ENCODE peak calls at places on chromosomes 7 and 10, in ten cellular contexts. O is AG04450; E is IMR-90; U is PC-3; C is A549; I is astrocyte; N is GM12864; B is CD8-positive, alpha-beta T cell; H is AG09309; A is tibial nerve. M is an unnamed sample.

GRCh38 chr7:142798451-142799438 is 28.0 kb downstream of the PRSS2 start:
- DNase-seq in O (no peak), E (no peak), U (no peak), C (no peak), I (no peak), N (no peak), B (no peak), H (no peak), A (no peak), M (no peak)

GRCh38 chr7:149845257-149845980 is 7.2 kb downstream of the ZNF862 start:
- DNase-seq in O (no peak), E (no peak), U (no peak), C (no peak), I (no peak), N (no peak), B (no peak), H (no peak), A (no peak), M (no peak)

GRCh38 chr7:86904949-86905834 is 154.3 kb downstream of the ELAPOR2 start:
- DNase-seq in O (no peak), E (peak), U (peak), C (peak), I (no peak), N (no peak), B (no peak), H (no peak), A (peak), M (no peak)

GRCh38 chr7:94698275-94698674 is 42.3 kb upstream of the SGCE start:
- DNase-seq in O (peak), E (peak), U (peak), C (peak), I (peak), N (no peak), B (no peak), H (peak), A (no peak), M (peak)

GRCh38 chr7:47621985-47622561 is 40.2 kb upstream of the TNS3 start:
- DNase-seq in O (no peak), E (no peak), U (no peak), C (no peak), I (no peak), N (no peak), B (no peak), H (no peak), A (no peak), M (no peak)

GRCh38 chr10:93199221-93199681 is 125.6 kb downstream of the CYP26A1 start:
- DNase-seq in O (no peak), E (peak), U (peak), C (no peak), I (peak), N (no peak), B (no peak), H (no peak), A (peak), M (peak)

GRCh38 chr10:93854985-93855384 is 38.8 kb upstream of the SLC35G1 start:
- DNase-seq in O (no peak), E (no peak), U (no peak), C (no peak), I (no peak), N (no peak), B (no peak), H (no peak), A (no peak), M (no peak)

GRCh38 chr10:130621231-130621775 is 485.1 kb downstream of the GLRX3 start:
- DNase-seq in O (no peak), E (no peak), U (no peak), C (no peak), I (no peak), N (no peak), B (no peak), H (no peak), A (no peak), M (no peak)

GRCh38 chr10:110858297-110858934 is 13.3 kb upstream of the PDCD4 start:
- DNase-seq in O (no peak), E (no peak), U (no peak), C (no peak), I (no peak), N (no peak), B (no peak), H (no peak), A (no peak), M (no peak)

GRCh38 chr10:75486591-75486990 is 55.2 kb downstream of the LRMDA start:
- DNase-seq in O (no peak), E (no peak), U (no peak), C (no peak), I (no peak), N (no peak), B (no peak), H (no peak), A (no peak), M (no peak)

GRCh38 chr10:26365681-26366327 is 72.3 kb upstream of the APBB1IP start:
- DNase-seq in O (no peak), E (no peak), U (no peak), C (peak), I (no peak), N (no peak), B (no peak), H (no peak), A (no peak), M (peak)

GRCh38 chr10:93223336-93223735 is 149.6 kb downstream of the CYP26A1 start:
- DNase-seq in O (no peak), E (no peak), U (no peak), C (no peak), I (no peak), N (no peak), B (no peak), H (no peak), A (no peak), M (no peak)

GRCh38 chr7:80114159-80114558 is 20.5 kb upstream of the GNAI1 start:
- DNase-seq in O (no peak), E (no peak), U (no peak), C (no peak), I (no peak), N (no peak), B (no peak), H (no peak), A (no peak), M (no peak)

GRCh38 chr7:93958216-93958615 is 36.7 kb downstream of the GNG11 start:
- DNase-seq in O (no peak), E (peak), U (peak), C (no peak), I (peak), N (no peak), B (no peak), H (no peak), A (no peak), M (no peak)

GRCh38 chr10:73460897-73461296 is 27.5 kb upstream of the MSS51 start:
- DNase-seq in O (no peak), E (no peak), U (no peak), C (no peak), I (no peak), N (no peak), B (no peak), H (no peak), A (no peak), M (no peak)

GRCh38 chr10:113704637-113705343 is 25.1 kb downstream of the CASP7 start:
- DNase-seq in O (no peak), E (peak), U (peak), C (peak), I (peak), N (no peak), B (no peak), H (peak), A (peak), M (no peak)

GRCh38 chr10:1556496-1556895 is 180.8 kb downstream of the ADARB2 start:
- DNase-seq in O (no peak), E (no peak), U (no peak), C (no peak), I (no peak), N (no peak), B (no peak), H (no peak), A (no peak), M (no peak)

GRCh38 chr7:55245271-55245723 is 119.8 kb upstream of the LANCL2 start:
- DNase-seq in O (no peak), E (peak), U (peak), C (no peak), I (peak), N (no peak), B (no peak), H (peak), A (no peak), M (peak)

GRCh38 chr10:129888784-129889616 is 75.1 kb downstream of the EBF3 start:
- DNase-seq in O (no peak), E (peak), U (peak), C (peak), I (no peak), N (no peak), B (peak), H (no peak), A (peak), M (no peak)

GRCh38 chr7:37432240-37432917 is 16.3 kb downstream of the ELMO1 start:
- DNase-seq in O (no peak), E (no peak), U (no peak), C (no peak), I (no peak), N (no peak), B (no peak), H (no peak), A (no peak), M (no peak)

GRCh38 chr7:17069146-17069545 is 187.4 kb upstream of the AGR3 start:
- DNase-seq in O (no peak), E (no peak), U (no peak), C (no peak), I (no peak), N (no peak), B (no peak), H (no peak), A (no peak), M (no peak)

GRCh38 chr10:36437367-36437766 is 688.0 kb upstream of the ANKRD30A start:
- DNase-seq in O (no peak), E (no peak), U (peak), C (no peak), I (no peak), N (no peak), B (no peak), H (no peak), A (no peak), M (no peak)

GRCh38 chr7:3107228-3107763 is 63.6 kb upstream of the CARD11 start:
- DNase-seq in O (no peak), E (no peak), U (peak), C (no peak), I (no peak), N (no peak), B (no peak), H (no peak), A (no peak), M (no peak)

GRCh38 chr10:12709516-12709915 is 292.0 kb downstream of the CCDC3 start:
- DNase-seq in O (no peak), E (peak), U (peak), C (peak), I (no peak), N (no peak), B (no peak), H (no peak), A (no peak), M (no peak)

GRCh38 chr10:122140941-122141623 is 130.0 kb upstream of the BTBD16 start:
- DNase-seq in O (peak), E (peak), U (peak), C (peak), I (peak), N (no peak), B (no peak), H (peak), A (peak), M (peak)

GRCh38 chr10:6200588-6201510 is 1.9 kb upstream of the PFKFB3 start:
- DNase-seq in O (no peak), E (peak), U (peak), C (no peak), I (no peak), N (no peak), B (no peak), H (no peak), A (no peak), M (no peak)

GRCh38 chr10:103829266-103829665 is 26.1 kb downstream of the SH3PXD2A start:
- DNase-seq in O (no peak), E (no peak), U (no peak), C (no peak), I (no peak), N (no peak), B (no peak), H (no peak), A (no peak), M (no peak)

GRCh38 chr7:33986951-33987948 is 81.9 kb downstream of the BMPER start:
- DNase-seq in O (peak), E (peak), U (peak), C (peak), I (peak), N (no peak), B (no peak), H (peak), A (peak), M (peak)

GRCh38 chr10:113486531-113486930 is 66.3 kb upstream of the HABP2 start:
- DNase-seq in O (no peak), E (no peak), U (no peak), C (no peak), I (no peak), N (no peak), B (no peak), H (no peak), A (no peak), M (no peak)

GRCh38 chr10:129662386-129662785 is 195.3 kb downstream of the MGMT start:
- DNase-seq in O (no peak), E (no peak), U (no peak), C (no peak), I (no peak), N (no peak), B (no peak), H (no peak), A (no peak), M (no peak)

GRCh38 chr7:99397632-99397983 is 10.8 kb downstream of the PDAP1 start:
- DNase-seq in O (no peak), E (no peak), U (no peak), C (no peak), I (no peak), N (no peak), B (no peak), H (no peak), A (no peak), M (no peak)

GRCh38 chr7:28483868-28484267 is 71.5 kb downstream of the CREB5 start:
- DNase-seq in O (no peak), E (peak), U (peak), C (no peak), I (peak), N (no peak), B (no peak), H (peak), A (no peak), M (peak)

GRCh38 chr7:149704507-149704906 is 68.9 kb downstream of the ZNF467 start:
- DNase-seq in O (no peak), E (peak), U (no peak), C (no peak), I (peak), N (no peak), B (no peak), H (no peak), A (no peak), M (no peak)

DNA sequence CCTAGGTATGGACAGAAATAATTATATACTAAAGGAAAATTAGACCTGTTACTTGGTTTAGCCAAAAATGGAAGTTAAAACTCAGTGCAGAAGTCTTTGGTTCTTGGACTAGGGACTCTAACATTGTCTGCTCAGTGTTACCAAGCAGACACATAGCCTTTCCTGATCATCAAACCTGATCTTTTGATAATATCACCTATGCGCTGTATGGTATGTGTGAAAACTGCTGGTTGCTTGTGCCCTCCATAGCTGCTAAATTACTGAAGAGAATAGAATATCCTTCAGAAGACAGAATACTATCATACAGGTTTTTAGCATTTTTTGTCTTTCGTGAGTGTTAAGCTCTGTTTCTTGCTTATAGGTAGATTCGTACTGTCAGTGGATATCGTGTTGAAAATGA is 68.7 kb downstream of the ST7 start:
- DNase-seq in O (no peak), E (no peak), U (no peak), C (no peak), I (no peak), N (no peak), B (no peak), H (no peak), A (no peak), M (no peak)
- TF ChIP-seq CTCF in O (no peak), E (no peak), U (no peak), C (no peak), I (no peak), N (no peak), B (no peak), H (no peak), A (no peak), M (no peak)

DNA sequence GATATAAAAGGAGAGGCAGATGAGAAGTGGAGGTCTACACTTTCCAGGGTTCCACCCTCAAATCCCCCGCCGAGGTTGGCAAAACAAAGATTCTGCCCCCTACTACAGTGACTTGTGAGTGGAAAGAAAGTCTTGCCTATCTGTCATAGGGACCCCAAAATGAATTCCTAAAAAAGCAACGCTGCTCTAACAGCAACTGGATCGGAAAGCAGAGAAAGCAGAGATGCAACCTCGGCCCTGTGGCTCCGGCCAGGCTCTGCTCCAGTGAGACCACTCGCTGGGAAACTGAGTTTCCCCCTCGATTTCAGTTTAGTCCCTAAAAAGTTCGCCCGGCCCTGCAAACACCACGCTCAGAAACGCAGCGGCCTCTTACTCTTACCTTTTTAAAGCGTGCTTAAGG is 297.9 kb upstream of the NFE2L3 start:
- DNase-seq in O (no peak), E (no peak), U (no peak), C (no peak), I (no peak), N (no peak), B (no peak), H (no peak), A (no peak), M (no peak)
- H3K4me3 ChIP-seq in O (no peak), E (no peak), U (no peak), C (no peak), I (no peak), N (no peak), B (no peak), H (no peak), A (no peak), M (peak)

DNA sequence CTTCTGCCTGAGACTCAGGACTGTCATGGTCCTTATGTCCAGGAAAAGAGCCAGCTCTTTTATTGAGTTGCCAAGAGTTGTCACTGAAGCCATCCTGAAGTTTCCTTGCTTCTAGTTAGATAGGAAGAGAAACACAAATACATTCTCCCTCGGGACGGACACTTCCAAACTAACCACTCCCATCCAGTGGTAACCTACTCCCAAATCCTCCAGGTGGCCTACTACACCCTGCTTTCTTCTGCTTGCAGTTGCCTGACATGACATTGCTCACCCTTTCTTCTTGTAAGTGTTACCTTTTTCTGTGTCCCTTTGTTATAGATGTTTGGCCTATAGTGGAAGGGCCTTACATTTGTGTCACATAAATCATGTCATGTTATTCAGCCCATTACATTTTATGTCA is 346.8 kb downstream of the NRG3 start:
- DNase-seq in O (no peak), E (no peak), U (no peak), C (no peak), I (no peak), N (no peak), B (no peak), H (no peak), A (no peak), M (no peak)
- TF ChIP-seq CTCF in O (no peak), E (no peak), U (no peak), C (no peak), I (no peak), N (no peak), B (no peak), H (no peak), A (no peak), M (no peak)

DNA sequence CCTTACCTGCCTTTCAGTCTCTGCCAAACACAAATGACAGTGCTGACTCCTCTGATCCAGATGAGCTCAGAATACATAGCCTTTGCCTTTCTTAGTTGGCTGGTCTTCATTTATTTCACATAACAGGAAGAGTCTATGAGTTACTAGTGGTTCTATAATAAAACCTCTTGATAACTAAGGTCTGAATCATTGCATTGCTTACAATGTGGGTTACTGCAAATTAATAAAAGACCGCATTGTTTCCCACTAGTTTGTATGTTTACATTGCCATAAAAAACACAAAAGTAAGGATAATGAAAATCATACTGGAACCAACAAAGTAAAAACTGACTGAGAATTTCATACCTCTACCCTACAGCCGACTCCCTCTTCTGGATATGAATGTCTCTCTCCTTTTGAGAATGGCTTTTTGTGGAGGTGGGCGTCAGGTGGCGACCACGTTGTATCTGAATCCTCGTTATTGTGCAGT is 62.0 kb upstream of the AKR1E2 start:
- DNase-seq in O (peak), E (peak), U (peak), C (no peak), I (peak), N (no peak), B (no peak), H (peak), A (no peak), M (peak)
- H3K4me3 ChIP-seq in O (peak), E (peak), U (peak), C (no peak), I (peak), N (no peak), B (no peak), H (peak), A (no peak), M (no peak)

DNA sequence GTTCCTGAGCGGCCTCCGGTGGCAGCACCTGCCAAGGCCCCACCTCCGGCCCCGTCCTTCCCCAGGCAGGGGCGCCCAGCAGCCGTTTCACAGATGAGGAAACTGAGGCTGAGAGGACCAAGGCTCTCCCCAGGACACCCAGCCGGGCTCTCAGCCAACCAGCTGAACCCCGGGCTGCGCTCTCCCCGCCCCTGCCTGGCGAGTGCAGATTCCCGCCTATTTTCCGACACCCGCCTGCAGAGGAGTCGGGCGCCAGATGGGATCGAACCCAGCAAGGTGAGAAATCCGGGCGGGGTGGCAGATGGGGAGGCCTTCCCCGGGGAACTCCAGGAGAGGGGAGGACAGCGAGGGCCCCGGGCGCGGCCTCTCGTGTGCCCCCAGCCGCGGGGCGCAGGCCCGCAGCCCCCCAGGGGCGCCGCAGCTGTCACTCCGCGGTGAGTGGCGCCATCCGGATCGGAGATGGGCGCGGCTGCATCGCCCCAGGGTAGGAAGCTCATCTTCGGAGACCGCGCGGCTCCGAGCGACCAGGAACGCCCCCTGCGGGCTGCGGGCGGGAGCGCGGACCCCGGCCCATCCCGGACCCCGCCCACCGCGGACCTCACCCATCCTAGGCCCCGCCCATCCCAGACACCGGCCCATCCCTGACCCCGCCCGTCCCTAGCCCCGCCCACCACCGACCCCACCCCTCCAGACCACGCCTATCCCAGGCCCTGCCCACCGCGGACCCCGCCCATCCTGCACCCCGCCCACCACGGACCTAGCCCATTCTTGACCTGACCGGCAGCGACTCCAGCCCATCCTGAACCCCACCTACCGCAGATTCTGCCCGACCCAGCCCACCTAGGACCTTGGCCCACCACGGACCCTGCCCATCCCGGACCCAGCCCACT is 90.3 kb downstream of the MICALL2 start:
- DNase-seq in O (no peak), E (no peak), U (peak), C (peak), I (no peak), N (no peak), B (no peak), H (no peak), A (no peak), M (no peak)
- TF ChIP-seq CTCF in O (no peak), E (peak), U (peak), C (peak), I (no peak), N (peak), B (no peak), H (peak), A (no peak), M (no peak)

GRCh38 chr7:76314042-76314721 is 11.7 kb downstream of the HSPB1 start:
- DNase-seq in O (peak), E (peak), U (peak), C (peak), I (peak), N (peak), B (peak), H (no peak), A (peak), M (no peak)
- H3K4me3 ChIP-seq in O (no peak), E (no peak), U (no peak), C (no peak), I (no peak), N (no peak), B (no peak), H (no peak), A (no peak), M (no peak)

GRCh38 chr7:70751895-70752294 is 380.0 kb upstream of the GALNT17 start:
- DNase-seq in O (no peak), E (no peak), U (no peak), C (no peak), I (no peak), N (no peak), B (no peak), H (no peak), A (no peak), M (no peak)
- TF ChIP-seq CTCF in O (no peak), E (no peak), U (no peak), C (no peak), I (no peak), N (no peak), B (no peak), H (no peak), A (no peak), M (no peak)